ENCODE peak calls at places on chromosomes 11 and 22, in four cellular contexts. W is K562, U is IMR-90, L is GM12878. H is an unnamed sample.

GRCh38 chr11:62195945-62196344 is 5.9 kb downstream of the SCGB1D1 start:
- DNase-seq in W (peak; percentile 35), U (no peak), L (no peak), H (no peak)

GRCh38 chr11:96341237-96342130 is 1.5 kb downstream of the MAML2 start:
- DNase-seq in W (peak; percentile 75), U (peak; percentile 56), L (no peak), H (peak; percentile 9)

GRCh38 chr11:4125141-4125540 is 30.5 kb downstream of the RRM1 start:
- DNase-seq in W (no peak), U (peak; percentile 10), L (no peak), H (no peak)

GRCh38 chr11:133710681-133711240 is 134.6 kb downstream of the SPATA19 start:
- DNase-seq in W (no peak), U (no peak), L (no peak), H (no peak)

GRCh38 chr22:45731798-45732495 is 60.3 kb downstream of the ATXN10 start:
- DNase-seq in W (no peak), U (peak; percentile 47), L (no peak), H (peak; percentile 28)

GRCh38 chr11:110076388-110076965 is 16.7 kb upstream of the ZC3H12C start:
- DNase-seq in W (peak; percentile 26), U (no peak), L (no peak), H (no peak)

GRCh38 chr22:37309221-37310074 is 27.1 kb downstream of the CYTH4 start:
- DNase-seq in W (peak; percentile 27), U (no peak), L (peak; percentile 55), H (no peak)

GRCh38 chr11:109085708-109086373 is 336.1 kb upstream of the C11orf87 start:
- DNase-seq in W (no peak), U (peak; percentile 41), L (no peak), H (no peak)

GRCh38 chr11:61507962-61508824 is at the start of gene LRRC10B:
- DNase-seq in W (peak; percentile 84), U (no peak), L (no peak), H (no peak)

GRCh38 chr11:110968348-110969062 is 256.3 kb upstream of the ARHGAP20 start:
- DNase-seq in W (no peak), U (peak; percentile 46), L (no peak), H (no peak)

GRCh38 chr22:21866821-21867527 is 471 bp downstream of the MAPK1 start:
- DNase-seq in W (peak; percentile 99), U (no peak), L (no peak), H (no peak)

GRCh38 chr11:11387201-11387600 is 34.2 kb upstream of the CSNK2A3 start:
- DNase-seq in W (no peak), U (no peak), L (no peak), H (no peak)

GRCh38 chr11:93481279-93481678 is 61.9 kb downstream of the SMCO4 start:
- DNase-seq in W (no peak), U (no peak), L (no peak), H (no peak)

GRCh38 chr22:37427711-37428635 is 694 bp upstream of the ELFN2 start:
- DNase-seq in W (no peak), U (no peak), L (no peak), H (no peak)

GRCh38 chr11:103696130-103696529 is 340.3 kb upstream of the DDI1 start:
- DNase-seq in W (no peak), U (no peak), L (no peak), H (no peak)

GRCh38 chr11:73384871-73385692 is 8.9 kb downstream of the RELT start:
- DNase-seq in W (no peak), U (no peak), L (peak; percentile 69), H (no peak)

GRCh38 chr11:86938900-86939880 is 16.0 kb downstream of the FZD4 start:
- DNase-seq in W (peak; percentile 43), U (peak; percentile 68), L (no peak), H (peak; percentile 46)

GRCh38 chr11:64356498-64357411 is 2.2 kb upstream of the RPS6KA4 start:
- DNase-seq in W (peak; percentile 80), U (no peak), L (no peak), H (peak; percentile 88)

GRCh38 chr11:2797181-2797711 is 88.3 kb downstream of the CDKN1C start:
- DNase-seq in W (no peak), U (no peak), L (no peak), H (no peak)

GRCh38 chr22:36386351-36386899 is 1.3 kb downstream of the MYH9 start:
- DNase-seq in W (no peak), U (no peak), L (peak; percentile 63), H (peak; percentile 43)

GRCh38 chr11:82899191-82899820 is 924 bp downstream of the PRCP start:
- DNase-seq in W (no peak), U (no peak), L (peak; percentile 20), H (no peak)

GRCh38 chr11:45091563-45092392 is 54.7 kb upstream of the PRDM11 start:
- DNase-seq in W (no peak), U (no peak), L (no peak), H (peak; percentile 58)

GRCh38 chr11:134522782-134523570 is 110.9 kb upstream of the B3GAT1 start:
- DNase-seq in W (no peak), U (no peak), L (no peak), H (no peak)

GRCh38 chr11:105000167-105000566 is 22.8 kb downstream of the CASP5 start:
- DNase-seq in W (no peak), U (no peak), L (no peak), H (peak; percentile 31)

GRCh38 chr11:44910591-44910990 is 40.1 kb downstream of the TP53I11 start:
- DNase-seq in W (no peak), U (no peak), L (no peak), H (no peak)

GRCh38 chr11:7657306-7658025 is 15.8 kb downstream of the CYB5R2 start:
- DNase-seq in W (peak; percentile 38), U (peak; percentile 68), L (no peak), H (peak; percentile 49)

GRCh38 chr11:61392991-61393595 is 706 bp downstream of the TMEM216 start:
- DNase-seq in W (no peak), U (peak; percentile 34), L (no peak), H (peak; percentile 28)

GRCh38 chr22:38831166-38831945 is 12.5 kb downstream of the NPTXR start:
- DNase-seq in W (no peak), U (peak; percentile 60), L (no peak), H (no peak)

GRCh38 chr11:35593143-35593542 is 25.1 kb upstream of the FJX1 start:
- DNase-seq in W (no peak), U (peak; percentile 83), L (no peak), H (no peak)

GRCh38 chr11:118998822-118999221 is 884 bp downstream of the CENATAC start:
- DNase-seq in W (peak; percentile 34), U (peak; percentile 72), L (no peak), H (peak; percentile 38)

GRCh38 chr22:47654922-47655451 is 892.5 kb downstream of the TBC1D22A start:
- DNase-seq in W (no peak), U (no peak), L (no peak), H (no peak)

GRCh38 chr11:46675949-46676348 is 24.5 kb downstream of the ARHGAP1 start:
- DNase-seq in W (no peak), U (no peak), L (no peak), H (no peak)

GRCh38 chr11:119284344-119285157 is 32.4 kb downstream of the MCAM start:
- DNase-seq in W (no peak), U (peak; percentile 47), L (no peak), H (peak; percentile 39)

GRCh38 chr11:78424334-78425270 is 7.0 kb upstream of the GAB2 start:
- DNase-seq in W (no peak), U (peak; percentile 73), L (peak; percentile 70), H (no peak)

GRCh38 chr11:130145975-130146776 is 13.4 kb upstream of the ST14 start:
- DNase-seq in W (no peak), U (no peak), L (no peak), H (peak; percentile 52)

GRCh38 chr11:2548596-2548995 is 103.8 kb downstream of the KCNQ1 start:
- DNase-seq in W (no peak), U (no peak), L (no peak), H (no peak)

GRCh38 chr22:48331691-48332220 is 1495.9 kb downstream of the BRD1 start:
- DNase-seq in W (no peak), U (no peak), L (no peak), H (no peak)

GRCh38 chr22:32764330-32765116 is 37.0 kb upstream of the TIMP3 start:
- DNase-seq in W (no peak), U (peak; percentile 96), L (no peak), H (peak; percentile 41)

GRCh38 chr11:12600829-12601228 is 73.4 kb upstream of the TEAD1 start:
- DNase-seq in W (no peak), U (no peak), L (no peak), H (no peak)

DNA sequence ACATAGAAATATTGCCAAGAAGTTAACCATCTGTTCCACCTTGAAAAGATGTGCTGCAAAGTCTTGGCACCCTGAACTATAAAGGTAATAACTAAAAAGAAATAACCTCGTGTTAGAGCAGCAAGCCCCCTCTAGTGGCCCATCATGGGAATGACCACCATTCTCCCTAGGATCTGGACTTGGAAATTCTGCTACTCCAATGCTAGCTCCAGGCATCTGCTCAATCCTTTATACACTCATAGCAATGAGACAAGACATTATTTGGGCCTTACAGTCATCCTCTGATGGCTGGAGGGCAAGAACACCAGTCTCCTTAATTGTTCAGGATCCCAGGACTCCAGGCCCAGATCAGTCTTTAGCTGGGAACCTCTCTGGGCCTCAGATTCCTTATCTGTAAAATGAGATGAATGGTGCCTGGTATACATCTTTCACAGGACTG is 76.0 kb downstream of the CWC15 start:
- DNase-seq in W (peak; percentile 64), U (peak; percentile 45), L (no peak), H (peak; percentile 10)
- TF ChIP-seq ELK1 in W (no peak), U (no peak), L (no peak), H (no peak)

GRCh38 chr22:29820941-29821789 is 16.9 kb downstream of the ASCC2 start:
- DNase-seq in W (peak; percentile 69), U (peak; percentile 98), L (peak; percentile 82), H (peak; percentile 85)
- TF ChIP-seq ELK1 in W (no peak), U (no peak), L (no peak), H (no peak)

DNA sequence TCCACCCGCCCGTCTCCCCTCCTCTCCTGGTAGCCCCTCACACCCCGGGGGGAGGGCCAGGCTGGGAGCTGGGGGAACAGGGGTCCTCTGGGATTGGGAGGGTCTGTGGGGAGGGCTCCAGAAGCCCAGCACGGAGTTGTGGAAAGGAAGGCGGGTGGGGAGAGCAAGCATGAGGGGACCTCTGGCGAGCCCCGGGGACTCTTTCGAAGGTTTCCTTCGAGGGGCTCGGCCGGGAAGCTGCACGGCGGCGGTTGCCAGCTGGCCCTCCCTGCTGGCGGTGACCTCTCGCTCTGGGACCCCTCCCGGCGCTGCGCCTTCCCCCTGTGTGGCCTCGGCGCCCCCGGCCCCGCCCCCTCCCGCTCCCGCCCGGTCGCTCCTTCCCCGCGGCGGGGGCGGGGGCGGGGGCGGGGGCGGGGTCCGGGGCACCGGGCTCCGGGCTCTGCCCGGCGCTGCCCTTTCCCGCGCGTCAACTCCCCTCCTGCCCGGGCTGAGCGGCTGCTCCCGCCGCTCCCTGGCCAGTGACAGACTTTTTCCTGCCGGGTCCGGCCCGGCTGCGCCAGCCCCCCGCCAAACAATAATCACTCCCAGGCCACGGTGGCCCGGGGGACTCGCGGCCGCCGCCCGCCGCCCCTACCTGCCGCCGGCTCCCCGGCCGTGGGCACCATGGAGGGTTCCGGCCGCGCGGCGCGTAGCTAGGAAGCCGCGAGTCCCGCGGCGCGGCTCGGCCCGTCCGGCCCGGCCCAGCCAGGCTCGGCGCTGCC is 986 bp downstream of the CLCF1 start:
- DNase-seq in W (peak; percentile 89), U (no peak), L (no peak), H (no peak)
- TF ChIP-seq ELK1 in W (no peak), U (no peak), L (no peak), H (no peak)

GRCh38 chr11:57499413-57499982 is 16.0 kb downstream of the SLC43A1 start:
- DNase-seq in W (peak; percentile 100), U (peak; percentile 82), L (no peak), H (peak; percentile 98)
- TF ChIP-seq ELK1 in W (no peak), U (no peak), L (no peak), H (no peak)